ENCODE peak calls at places on chromosomes 11 and 22, in six cellular contexts. One of them, this sample, is unnamed.

GRCh38 chr22:30290679-30291333 is 1.5 kb upstream of the CASTOR1 start:
- DNase-seq in upper lobe of right lung: peak
- DNase-seq in DND-41: peak
- DNase-seq in GM23338: peak
- DNase-seq in lower leg skin: peak
- DNase-seq in Calu3: peak
- DNase-seq in this sample: no peak

GRCh38 chr11:42631223-42631843 is 680.5 kb upstream of the API5 start:
- DNase-seq in upper lobe of right lung: no peak
- DNase-seq in DND-41: no peak
- DNase-seq in GM23338: peak
- DNase-seq in lower leg skin: no peak
- DNase-seq in Calu3: no peak
- DNase-seq in this sample: no peak

GRCh38 chr11:29171350-29171950 is 845.4 kb downstream of the KCNA4 start:
- DNase-seq in upper lobe of right lung: no peak
- DNase-seq in DND-41: no peak
- DNase-seq in GM23338: no peak
- DNase-seq in lower leg skin: no peak
- DNase-seq in Calu3: no peak
- DNase-seq in this sample: no peak

GRCh38 chr11:124987096-124987495 is 33.1 kb downstream of the CCDC15 start:
- DNase-seq in upper lobe of right lung: no peak
- DNase-seq in DND-41: no peak
- DNase-seq in GM23338: no peak
- DNase-seq in lower leg skin: no peak
- DNase-seq in Calu3: no peak
- DNase-seq in this sample: no peak

GRCh38 chr11:1936781-1937615 is 10.1 kb upstream of the MRPL23 start:
- DNase-seq in upper lobe of right lung: peak
- DNase-seq in DND-41: no peak
- DNase-seq in GM23338: no peak
- DNase-seq in lower leg skin: no peak
- DNase-seq in Calu3: no peak
- DNase-seq in this sample: no peak

GRCh38 chr11:120086651-120087050 is 51.3 kb downstream of the TRIM29 start:
- DNase-seq in upper lobe of right lung: peak
- DNase-seq in DND-41: no peak
- DNase-seq in GM23338: peak
- DNase-seq in lower leg skin: no peak
- DNase-seq in Calu3: no peak
- DNase-seq in this sample: no peak

GRCh38 chr11:32297629-32298028 is 137.7 kb downstream of the WT1 start:
- DNase-seq in upper lobe of right lung: no peak
- DNase-seq in DND-41: no peak
- DNase-seq in GM23338: peak
- DNase-seq in lower leg skin: no peak
- DNase-seq in Calu3: peak
- DNase-seq in this sample: peak

GRCh38 chr22:28560005-28560742 is 119.5 kb downstream of the TTC28 start:
- DNase-seq in upper lobe of right lung: no peak
- DNase-seq in DND-41: no peak
- DNase-seq in GM23338: no peak
- DNase-seq in lower leg skin: no peak
- DNase-seq in Calu3: no peak
- DNase-seq in this sample: no peak

GRCh38 chr22:49540571-49541450 is 286.9 kb downstream of the BRD1 start:
- DNase-seq in upper lobe of right lung: peak
- DNase-seq in DND-41: no peak
- DNase-seq in GM23338: no peak
- DNase-seq in lower leg skin: no peak
- DNase-seq in Calu3: no peak
- DNase-seq in this sample: no peak

GRCh38 chr11:79276900-79277299 is 163.9 kb downstream of the TENM4 start:
- DNase-seq in upper lobe of right lung: no peak
- DNase-seq in DND-41: no peak
- DNase-seq in GM23338: no peak
- DNase-seq in lower leg skin: no peak
- DNase-seq in Calu3: no peak
- DNase-seq in this sample: no peak

GRCh38 chr11:80586464-80586863 is 1145.6 kb upstream of the TENM4 start:
- DNase-seq in upper lobe of right lung: no peak
- DNase-seq in DND-41: no peak
- DNase-seq in GM23338: no peak
- DNase-seq in lower leg skin: no peak
- DNase-seq in Calu3: no peak
- DNase-seq in this sample: no peak

GRCh38 chr11:128196235-128196634 is 391.1 kb downstream of the ETS1 start:
- DNase-seq in upper lobe of right lung: no peak
- DNase-seq in DND-41: no peak
- DNase-seq in GM23338: no peak
- DNase-seq in lower leg skin: no peak
- DNase-seq in Calu3: no peak
- DNase-seq in this sample: no peak

GRCh38 chr11:2515401-2516275 is 70.8 kb downstream of the KCNQ1 start:
- DNase-seq in upper lobe of right lung: peak
- DNase-seq in DND-41: no peak
- DNase-seq in GM23338: no peak
- DNase-seq in lower leg skin: peak
- DNase-seq in Calu3: no peak
- DNase-seq in this sample: no peak

GRCh38 chr11:11243790-11244469 is 109.1 kb downstream of the CSNK2A3 start:
- DNase-seq in upper lobe of right lung: no peak
- DNase-seq in DND-41: peak
- DNase-seq in GM23338: peak
- DNase-seq in lower leg skin: peak
- DNase-seq in Calu3: peak
- DNase-seq in this sample: peak

GRCh38 chr22:36871669-36872081 is 10.9 kb downstream of the NCF4 start:
- DNase-seq in upper lobe of right lung: peak
- DNase-seq in DND-41: no peak
- DNase-seq in GM23338: peak
- DNase-seq in lower leg skin: no peak
- DNase-seq in Calu3: no peak
- DNase-seq in this sample: peak

GRCh38 chr11:45280449-45280848 is 5.7 kb downstream of the SYT13 start:
- DNase-seq in upper lobe of right lung: no peak
- DNase-seq in DND-41: no peak
- DNase-seq in GM23338: no peak
- DNase-seq in lower leg skin: no peak
- DNase-seq in Calu3: no peak
- DNase-seq in this sample: no peak

GRCh38 chr11:26827567-26828037 is 105.7 kb upstream of the SLC5A12 start:
- DNase-seq in upper lobe of right lung: no peak
- DNase-seq in DND-41: no peak
- DNase-seq in GM23338: no peak
- DNase-seq in lower leg skin: no peak
- DNase-seq in Calu3: no peak
- DNase-seq in this sample: no peak

GRCh38 chr11:111733009-111733408 is 33.2 kb downstream of the PPP2R1B start:
- DNase-seq in upper lobe of right lung: peak
- DNase-seq in DND-41: no peak
- DNase-seq in GM23338: no peak
- DNase-seq in lower leg skin: peak
- DNase-seq in Calu3: no peak
- DNase-seq in this sample: no peak

GRCh38 chr11:117826360-117826635 is 1.8 kb upstream of the FXYD2 start:
- DNase-seq in upper lobe of right lung: peak
- DNase-seq in DND-41: no peak
- DNase-seq in GM23338: no peak
- DNase-seq in lower leg skin: no peak
- DNase-seq in Calu3: no peak
- DNase-seq in this sample: no peak

GRCh38 chr11:65411681-65412070 is 10.9 kb upstream of the NEAT1 start:
- DNase-seq in upper lobe of right lung: no peak
- DNase-seq in DND-41: no peak
- DNase-seq in GM23338: no peak
- DNase-seq in lower leg skin: no peak
- DNase-seq in Calu3: no peak
- DNase-seq in this sample: no peak

GRCh38 chr22:21015051-21016006 is at the start of gene P2RX6:
- DNase-seq in upper lobe of right lung: no peak
- DNase-seq in DND-41: no peak
- DNase-seq in GM23338: no peak
- DNase-seq in lower leg skin: no peak
- DNase-seq in Calu3: no peak
- DNase-seq in this sample: no peak

GRCh38 chr11:46216040-46216764 is 61.3 kb upstream of the CREB3L1 start:
- DNase-seq in upper lobe of right lung: no peak
- DNase-seq in DND-41: no peak
- DNase-seq in GM23338: no peak
- DNase-seq in lower leg skin: no peak
- DNase-seq in Calu3: no peak
- DNase-seq in this sample: peak

GRCh38 chr11:126585388-126586302 is 230.2 kb downstream of the ST3GAL4 start:
- DNase-seq in upper lobe of right lung: no peak
- DNase-seq in DND-41: no peak
- DNase-seq in GM23338: peak
- DNase-seq in lower leg skin: peak
- DNase-seq in Calu3: peak
- DNase-seq in this sample: no peak

GRCh38 chr11:104837969-104838639 is 60.2 kb downstream of the CASP12 start:
- DNase-seq in upper lobe of right lung: no peak
- DNase-seq in DND-41: no peak
- DNase-seq in GM23338: no peak
- DNase-seq in lower leg skin: no peak
- DNase-seq in Calu3: no peak
- DNase-seq in this sample: no peak

GRCh38 chr11:43922974-43923326 is 19.5 kb upstream of the C11orf96 start:
- DNase-seq in upper lobe of right lung: no peak
- DNase-seq in DND-41: no peak
- DNase-seq in GM23338: no peak
- DNase-seq in lower leg skin: no peak
- DNase-seq in Calu3: no peak
- DNase-seq in this sample: no peak

GRCh38 chr11:43367382-43368178 is 8.9 kb downstream of the TTC17 start:
- DNase-seq in upper lobe of right lung: no peak
- DNase-seq in DND-41: no peak
- DNase-seq in GM23338: no peak
- DNase-seq in lower leg skin: no peak
- DNase-seq in Calu3: no peak
- DNase-seq in this sample: peak

GRCh38 chr22:35648066-35649025 is at the start of gene APOL6:
- DNase-seq in upper lobe of right lung: no peak
- DNase-seq in DND-41: peak
- DNase-seq in GM23338: peak
- DNase-seq in lower leg skin: peak
- DNase-seq in Calu3: peak
- DNase-seq in this sample: peak

GRCh38 chr11:69126286-69126685 is 29.4 kb upstream of the SMIM38 start:
- DNase-seq in upper lobe of right lung: peak
- DNase-seq in DND-41: no peak
- DNase-seq in GM23338: no peak
- DNase-seq in lower leg skin: no peak
- DNase-seq in Calu3: no peak
- DNase-seq in this sample: no peak

GRCh38 chr22:36419177-36419911 is 31.6 kb upstream of the MYH9 start:
- DNase-seq in upper lobe of right lung: no peak
- DNase-seq in DND-41: peak
- DNase-seq in GM23338: peak
- DNase-seq in lower leg skin: no peak
- DNase-seq in Calu3: no peak
- DNase-seq in this sample: no peak

GRCh38 chr22:26134654-26135330 is 34.5 kb upstream of the SEZ6L start:
- DNase-seq in upper lobe of right lung: no peak
- DNase-seq in DND-41: peak
- DNase-seq in GM23338: peak
- DNase-seq in lower leg skin: no peak
- DNase-seq in Calu3: no peak
- DNase-seq in this sample: no peak
- TF ChIP-seq CTCF in upper lobe of right lung: no peak
- TF ChIP-seq CTCF in DND-41: peak
- TF ChIP-seq CTCF in GM23338: peak
- TF ChIP-seq CTCF in lower leg skin: no peak
- TF ChIP-seq CTCF in Calu3: no peak
- TF ChIP-seq CTCF in this sample: peak

DNA sequence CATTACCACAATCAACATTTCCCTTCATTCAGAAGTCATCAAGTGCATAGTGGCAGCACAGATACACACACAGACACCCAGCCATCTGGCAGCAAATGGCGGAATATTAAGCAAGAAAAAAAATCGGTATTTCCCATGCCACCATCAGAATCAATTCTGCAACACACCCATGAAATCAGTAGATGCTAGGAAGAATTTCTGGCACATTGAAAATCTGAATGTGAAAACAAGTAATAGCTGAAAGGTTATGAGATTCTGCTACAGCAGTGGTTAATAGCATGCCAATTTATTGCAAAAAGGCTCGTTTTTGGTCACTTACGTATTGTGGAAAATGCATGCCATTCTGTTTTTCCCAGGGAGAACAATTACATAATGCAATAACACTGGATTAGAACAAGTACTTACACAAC is 91.1 kb downstream of the PICALM start:
- DNase-seq in upper lobe of right lung: no peak
- DNase-seq in DND-41: no peak
- DNase-seq in GM23338: no peak
- DNase-seq in lower leg skin: no peak
- DNase-seq in Calu3: no peak
- DNase-seq in this sample: no peak
- TF ChIP-seq CTCF in upper lobe of right lung: no peak
- TF ChIP-seq CTCF in DND-41: no peak
- TF ChIP-seq CTCF in GM23338: no peak
- TF ChIP-seq CTCF in lower leg skin: no peak
- TF ChIP-seq CTCF in Calu3: no peak
- TF ChIP-seq CTCF in this sample: no peak

GRCh38 chr11:20278727-20279126 is 84.8 kb upstream of the HTATIP2 start:
- DNase-seq in upper lobe of right lung: no peak
- DNase-seq in DND-41: no peak
- DNase-seq in GM23338: no peak
- DNase-seq in lower leg skin: no peak
- DNase-seq in Calu3: no peak
- DNase-seq in this sample: peak

GRCh38 chr11:20277014-20277413 is 86.5 kb upstream of the HTATIP2 start:
- DNase-seq in upper lobe of right lung: no peak
- DNase-seq in DND-41: no peak
- DNase-seq in GM23338: no peak
- DNase-seq in lower leg skin: no peak
- DNase-seq in Calu3: no peak
- DNase-seq in this sample: no peak

GRCh38 chr11:20275987-20276660 is 87.4 kb upstream of the HTATIP2 start:
- DNase-seq in upper lobe of right lung: no peak
- DNase-seq in DND-41: no peak
- DNase-seq in GM23338: no peak
- DNase-seq in lower leg skin: no peak
- DNase-seq in Calu3: no peak
- DNase-seq in this sample: no peak

GRCh38 chr11:20274031-20274430 is 89.5 kb upstream of the HTATIP2 start:
- DNase-seq in upper lobe of right lung: no peak
- DNase-seq in DND-41: no peak
- DNase-seq in GM23338: no peak
- DNase-seq in lower leg skin: no peak
- DNase-seq in Calu3: no peak
- DNase-seq in this sample: no peak

GRCh38 chr11:20276661-20277000 is 86.9 kb upstream of the HTATIP2 start:
- DNase-seq in upper lobe of right lung: no peak
- DNase-seq in DND-41: no peak
- DNase-seq in GM23338: no peak
- DNase-seq in lower leg skin: no peak
- DNase-seq in Calu3: no peak
- DNase-seq in this sample: no peak
- TF ChIP-seq CTCF in upper lobe of right lung: no peak
- TF ChIP-seq CTCF in DND-41: no peak
- TF ChIP-seq CTCF in GM23338: no peak
- TF ChIP-seq CTCF in lower leg skin: no peak
- TF ChIP-seq CTCF in Calu3: no peak
- TF ChIP-seq CTCF in this sample: no peak

GRCh38 chr22:42114721-42115120 is 15.9 kb downstream of the CYP2D6 start:
- DNase-seq in upper lobe of right lung: no peak
- DNase-seq in DND-41: no peak
- DNase-seq in GM23338: peak
- DNase-seq in lower leg skin: no peak
- DNase-seq in Calu3: no peak
- DNase-seq in this sample: no peak
- TF ChIP-seq CTCF in upper lobe of right lung: peak
- TF ChIP-seq CTCF in DND-41: no peak
- TF ChIP-seq CTCF in GM23338: peak
- TF ChIP-seq CTCF in lower leg skin: no peak
- TF ChIP-seq CTCF in Calu3: no peak
- TF ChIP-seq CTCF in this sample: no peak